ENCODE peak calls at places on chromosomes 7 and 10, in eight cellular contexts. U is ELR; D is Right ventricle myocardium superior; J is colonic mucosa; M is progenitor cell of endocrine pancreas; R is stimulated activated CD4-positive, alpha-beta T cell treated with anti-CD3 and anti-CD28 coated beads, Interleukin-1b, Interleukin-23, amount 100 ng/mL, for 48 hours; A is mucosa of gallbladder; N is activated T-cell treated with anti-CD3 and anti-CD28 coated beads for 24 hours. E is an unnamed sample.

GRCh38 chr10:101612086-101612485 is 24.0 kb downstream of the DPCD start:
- DNase-seq in U (no peak), D (no peak), J (no peak), M (no peak), R (no peak), A (no peak), N (no peak), E (no peak)

GRCh38 chr10:63798599-63799498 is 277.6 kb downstream of the REEP3 start:
- DNase-seq in U (peak; percentile 77), D (peak; percentile 80), J (peak; percentile 42), M (no peak), R (no peak), A (peak; percentile 75), N (no peak), E (no peak)

GRCh38 chr7:146781352-146782116 is 664.9 kb downstream of the CNTNAP2 start:
- DNase-seq in U (no peak), D (no peak), J (no peak), M (no peak), R (no peak), A (no peak), N (no peak), E (no peak)

GRCh38 chr10:361203-362135 is 226.2 kb downstream of the ZMYND11 start:
- DNase-seq in U (no peak), D (no peak), J (no peak), M (no peak), R (no peak), A (no peak), N (no peak), E (no peak)

GRCh38 chr10:78963074-78964034 is 105.4 kb upstream of the ZMIZ1 start:
- DNase-seq in U (no peak), D (peak; percentile 63), J (no peak), M (no peak), R (no peak), A (no peak), N (no peak), E (no peak)

GRCh38 chr7:108348913-108349312 is 107.3 kb downstream of the NRCAM start:
- DNase-seq in U (peak; percentile 39), D (no peak), J (no peak), M (no peak), R (no peak), A (no peak), N (no peak), E (no peak)

GRCh38 chr7:115356139-115356746 is 434.3 kb downstream of the MDFIC start:
- DNase-seq in U (peak; percentile 48), D (no peak), J (no peak), M (no peak), R (no peak), A (no peak), N (no peak), E (no peak)

GRCh38 chr7:20435305-20435704 is 104.6 kb downstream of the ITGB8 start:
- DNase-seq in U (no peak), D (peak; percentile 64), J (peak; percentile 32), M (no peak), R (no peak), A (no peak), N (no peak), E (no peak)

GRCh38 chr10:62029401-62029800 is 127.9 kb downstream of the ARID5B start:
- DNase-seq in U (no peak), D (no peak), J (no peak), M (no peak), R (no peak), A (no peak), N (no peak), E (no peak)

GRCh38 chr10:110534571-110534970 is 32.9 kb upstream of the SMC3 start:
- DNase-seq in U (no peak), D (no peak), J (no peak), M (no peak), R (no peak), A (no peak), N (no peak), E (no peak)

GRCh38 chr10:83539528-83540308 is 599.6 kb upstream of the GHITM start:
- DNase-seq in U (no peak), D (peak; percentile 85), J (no peak), M (no peak), R (no peak), A (peak; percentile 27), N (no peak), E (no peak)

GRCh38 chr7:100705341-100705752 is 574 bp upstream of the POP7 start:
- DNase-seq in U (peak; percentile 70), D (peak; percentile 89), J (peak; percentile 86), M (peak; percentile 89), R (peak; percentile 82), A (peak; percentile 70), N (peak; percentile 76), E (peak; percentile 65)

GRCh38 chr10:71036279-71036535 is 147.8 kb upstream of the PCBD1 start:
- DNase-seq in U (no peak), D (no peak), J (no peak), M (no peak), R (no peak), A (no peak), N (no peak), E (no peak)

GRCh38 chr7:128874140-128875031 is 11.7 kb downstream of the ATP6V1F start:
- DNase-seq in U (no peak), D (no peak), J (peak; percentile 92), M (no peak), R (no peak), A (no peak), N (no peak), E (no peak)

GRCh38 chr7:142614116-142614515 is 135.2 kb upstream of the PRSS1 start:
- DNase-seq in U (peak; percentile 49), D (no peak), J (no peak), M (no peak), R (no peak), A (no peak), N (no peak), E (no peak)

GRCh38 chr7:24979470-24979862 is 512 bp downstream of the OSBPL3 start:
- DNase-seq in U (peak; percentile 91), D (peak; percentile 81), J (peak; percentile 68), M (peak; percentile 64), R (peak; percentile 77), A (peak; percentile 55), N (peak; percentile 69), E (peak; percentile 51)

GRCh38 chr7:152367170-152367569 is 68.6 kb downstream of the KMT2C start:
- DNase-seq in U (no peak), D (no peak), J (no peak), M (no peak), R (no peak), A (no peak), N (no peak), E (no peak)

GRCh38 chr7:28922618-28923331 is 35.4 kb downstream of the TRIL start:
- DNase-seq in U (peak; percentile 83), D (peak; percentile 77), J (peak; percentile 75), M (peak; percentile 51), R (peak; percentile 47), A (peak; percentile 66), N (peak; percentile 29), E (peak; percentile 52)

GRCh38 chr7:8000315-8000941 is 31.8 kb downstream of the GLCCI1 start:
- DNase-seq in U (no peak), D (no peak), J (no peak), M (no peak), R (no peak), A (no peak), N (no peak), E (no peak)

GRCh38 chr10:73884017-73884416 is 9.7 kb upstream of the CAMK2G start:
- DNase-seq in U (no peak), D (no peak), J (no peak), M (no peak), R (no peak), A (no peak), N (no peak), E (no peak)

GRCh38 chr7:38307640-38308039 is 34.2 kb upstream of the TARP start:
- DNase-seq in U (no peak), D (no peak), J (no peak), M (no peak), R (no peak), A (no peak), N (no peak), E (no peak)

GRCh38 chr7:128948312-128948973 is 10.7 kb downstream of the IRF5 start:
- DNase-seq in U (peak; percentile 13), D (no peak), J (no peak), M (no peak), R (no peak), A (no peak), N (no peak), E (no peak)

GRCh38 chr7:126720232-126720631 is 532.5 kb downstream of the GRM8 start:
- DNase-seq in U (no peak), D (no peak), J (no peak), M (no peak), R (no peak), A (no peak), N (no peak), E (no peak)

GRCh38 chr10:3668961-3669330 is 116.1 kb downstream of the KLF6 start:
- DNase-seq in U (no peak), D (no peak), J (no peak), M (no peak), R (no peak), A (no peak), N (no peak), E (no peak)

E was measured in effector CD8-positive, alpha-beta T cell.